ENCODE peak calls at places on chromosomes 2 and 18, in eight cellular contexts. A is upper lobe of right lung, U is cardiac muscle cell, I is MM.1S, Z is thoracic aorta, J is right lobe of liver, F is A549, V is breast epithelium. T is an unnamed sample.

GRCh38 chr2:111686994-111687393 is 197.0 kb downstream of the ANAPC1 start:
- DNase-seq in A (no peak), U (no peak), I (no peak), Z (no peak), J (peak), F (no peak), V (no peak), T (no peak)

GRCh38 chr2:235225261-235225660 is 268.6 kb upstream of the AGAP1 start:
- DNase-seq in A (no peak), U (no peak), I (no peak), Z (no peak), J (no peak), F (no peak), V (no peak), T (no peak)

GRCh38 chr2:147829106-147829505 is 15.7 kb upstream of the ACVR2A start:
- DNase-seq in A (no peak), U (peak), I (no peak), Z (no peak), J (no peak), F (no peak), V (no peak), T (peak)

GRCh38 chr2:228838819-228839218 is 432.3 kb downstream of the PID1 start:
- DNase-seq in A (no peak), U (no peak), I (no peak), Z (no peak), J (peak), F (no peak), V (no peak), T (no peak)

GRCh38 chr2:231854616-231855125 is 68.4 kb downstream of the COPS7B start:
- DNase-seq in A (no peak), U (no peak), I (no peak), Z (no peak), J (no peak), F (no peak), V (no peak), T (no peak)

GRCh38 chr2:196233033-196233807 is 61.8 kb upstream of the STK17B start:
- DNase-seq in A (no peak), U (peak), I (peak), Z (no peak), J (no peak), F (peak), V (no peak), T (peak)

GRCh38 chr18:58578321-58578720 is 50.6 kb downstream of the ALPK2 start:
- DNase-seq in A (no peak), U (peak), I (no peak), Z (no peak), J (no peak), F (no peak), V (no peak), T (no peak)

GRCh38 chr2:10078704-10079191 is 1.5 kb downstream of the CYS1 start:
- DNase-seq in A (no peak), U (peak), I (no peak), Z (no peak), J (no peak), F (no peak), V (no peak), T (no peak)

GRCh38 chr2:98487806-98488189 is 43.1 kb downstream of the INPP4A start:
- DNase-seq in A (no peak), U (peak), I (peak), Z (no peak), J (no peak), F (peak), V (no peak), T (no peak)

GRCh38 chr18:59311631-59312030 is 6.8 kb downstream of the CPLX4 start:
- DNase-seq in A (no peak), U (no peak), I (no peak), Z (no peak), J (no peak), F (no peak), V (no peak), T (no peak)

GRCh38 chr2:237194906-237195305 is 109.2 kb downstream of the COPS8 start:
- DNase-seq in A (no peak), U (no peak), I (no peak), Z (no peak), J (no peak), F (no peak), V (no peak), T (no peak)

GRCh38 chr2:191869178-191869577 is 22.3 kb upstream of the CAVIN2 start:
- DNase-seq in A (no peak), U (peak), I (no peak), Z (no peak), J (no peak), F (no peak), V (no peak), T (no peak)

GRCh38 chr18:76460482-76460881 is 34.6 kb downstream of the ZNF516 start:
- DNase-seq in A (no peak), U (peak), I (no peak), Z (no peak), J (no peak), F (no peak), V (no peak), T (no peak)

GRCh38 chr2:80026040-80026729 is 278.4 kb downstream of the LRRTM1 start:
- DNase-seq in A (no peak), U (no peak), I (no peak), Z (no peak), J (no peak), F (no peak), V (no peak), T (no peak)

GRCh38 chr2:46183426-46183825 is 113.8 kb upstream of the EPAS1 start:
- DNase-seq in A (no peak), U (no peak), I (no peak), Z (no peak), J (peak), F (no peak), V (no peak), T (no peak)

GRCh38 chr2:65232636-65233035 is 5.0 kb downstream of the ACTR2 start:
- DNase-seq in A (no peak), U (peak), I (no peak), Z (no peak), J (no peak), F (no peak), V (no peak), T (no peak)
- H3K4me3 ChIP-seq in A (no peak), U (no peak), I (no peak), Z (peak), J (no peak), F (no peak), V (no peak), T (no peak)

GRCh38 chr2:113216321-113216720 is 42.5 kb downstream of the PSD4 start:
- DNase-seq in A (no peak), U (no peak), I (no peak), Z (no peak), J (no peak), F (no peak), V (no peak), T (no peak)

GRCh38 chr2:113216891-113217454 is 43.2 kb downstream of the PSD4 start:
- DNase-seq in A (no peak), U (no peak), I (no peak), Z (no peak), J (no peak), F (no peak), V (no peak), T (no peak)

GRCh38 chr2:113219092-113219441 is 45.3 kb downstream of the PSD4 start:
- DNase-seq in A (no peak), U (no peak), I (no peak), Z (no peak), J (no peak), F (no peak), V (no peak), T (no peak)

GRCh38 chr2:113218283-113219091 is 44.7 kb downstream of the PSD4 start:
- DNase-seq in A (peak), U (no peak), I (no peak), Z (no peak), J (peak), F (peak), V (no peak), T (no peak)

DNA sequence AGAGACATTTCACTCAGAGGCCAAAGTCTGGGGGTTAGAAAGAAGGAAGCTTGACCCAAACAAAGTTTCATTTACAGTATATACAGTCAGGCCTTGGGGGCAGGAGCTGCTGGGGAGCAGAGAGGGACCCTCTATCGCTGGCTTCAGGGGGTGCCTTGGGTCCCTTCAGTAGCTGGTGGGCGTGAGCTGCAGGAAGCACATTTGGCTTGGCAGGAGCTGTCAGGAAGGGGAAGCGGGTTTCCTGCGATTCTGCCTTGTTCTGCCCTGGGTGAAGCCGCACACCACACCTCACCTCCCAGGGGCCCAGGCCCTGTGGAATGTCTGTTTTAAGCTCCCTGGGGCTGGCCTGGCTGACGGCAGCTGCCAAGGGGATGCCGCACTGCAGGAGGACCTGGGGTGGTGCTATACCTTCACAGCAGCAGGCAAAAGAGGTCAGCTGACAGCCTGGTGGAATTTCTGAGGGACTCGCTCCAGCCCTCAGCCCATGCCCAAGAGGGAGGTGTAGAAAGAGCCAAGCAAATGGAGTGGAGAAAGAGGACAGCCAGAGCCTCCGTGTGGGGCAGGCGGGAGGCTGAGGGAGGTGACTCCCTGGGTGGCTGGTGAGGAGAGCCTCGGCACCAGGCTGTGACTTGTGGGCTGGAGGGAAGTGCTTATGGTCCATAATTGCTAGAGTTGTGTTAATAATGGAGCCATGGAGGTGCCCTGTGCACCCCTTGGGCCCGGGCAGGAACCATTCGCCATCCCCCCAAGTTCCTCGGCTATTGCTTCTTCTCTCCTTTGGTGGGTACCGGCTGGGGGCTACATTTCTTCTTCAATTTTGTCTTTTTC is 43.9 kb downstream of the PSD4 start:
- DNase-seq in A (no peak), U (no peak), I (no peak), Z (no peak), J (no peak), F (no peak), V (no peak), T (no peak)
- H3K27ac ChIP-seq in A (peak), U (no peak), I (no peak), Z (no peak), J (peak), F (peak), V (peak), T (peak)

GRCh38 chr2:182422864-182423263 is 4.0 kb downstream of the PDE1A start:
- DNase-seq in A (no peak), U (no peak), I (no peak), Z (no peak), J (no peak), F (no peak), V (no peak), T (no peak)

GRCh38 chr2:182432051-182432450 is 5.2 kb upstream of the PDE1A start:
- DNase-seq in A (no peak), U (no peak), I (no peak), Z (no peak), J (no peak), F (no peak), V (no peak), T (no peak)

GRCh38 chr2:182426915-182427233 is at the start of gene PDE1A:
- DNase-seq in A (no peak), U (peak), I (no peak), Z (no peak), J (no peak), F (no peak), V (no peak), T (no peak)

DNA sequence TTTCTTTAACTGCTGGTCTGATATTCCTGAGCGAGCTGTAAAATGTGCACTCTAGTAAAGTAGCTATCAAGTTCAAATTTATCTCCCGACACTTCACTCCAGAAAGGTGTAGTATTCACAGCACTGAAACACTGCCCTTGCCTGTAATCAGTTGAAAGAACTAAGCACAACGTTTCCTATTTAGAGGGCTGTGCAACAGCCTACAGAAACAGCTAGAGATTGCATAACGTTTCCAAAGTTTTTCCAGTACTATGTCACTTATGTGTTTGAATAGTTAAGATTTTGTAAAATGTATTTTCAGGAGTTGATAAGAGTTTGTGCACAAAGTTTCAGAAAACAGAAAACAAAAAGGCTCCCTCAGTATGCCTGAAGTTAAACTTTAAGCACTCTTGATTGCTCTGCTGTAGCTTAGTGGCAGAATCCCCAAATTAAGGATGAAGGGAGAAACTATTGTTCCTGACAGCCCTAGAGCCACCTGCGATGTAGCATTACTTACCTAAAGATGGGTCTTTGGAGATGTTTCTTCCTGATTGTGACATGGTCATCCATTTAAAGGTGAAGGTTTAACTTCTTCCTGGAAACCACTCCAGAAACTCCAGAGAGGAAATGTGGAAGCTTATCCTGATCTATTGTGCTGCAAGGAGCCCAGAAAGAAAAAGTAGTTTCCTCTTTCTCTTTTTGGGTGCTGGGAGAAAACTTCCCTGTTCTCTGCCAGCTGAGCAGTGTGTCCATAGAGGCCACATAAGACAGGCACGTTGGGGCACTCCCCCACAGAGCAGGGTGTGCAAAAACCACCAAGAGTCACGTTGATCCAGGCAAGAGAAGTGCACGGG is 538 bp downstream of the PDE1A start:
- DNase-seq in A (no peak), U (peak), I (no peak), Z (no peak), J (no peak), F (no peak), V (no peak), T (no peak)
- H3K4me3 ChIP-seq in A (peak), U (no peak), I (no peak), Z (peak), J (no peak), F (no peak), V (peak), T (peak)

DNA sequence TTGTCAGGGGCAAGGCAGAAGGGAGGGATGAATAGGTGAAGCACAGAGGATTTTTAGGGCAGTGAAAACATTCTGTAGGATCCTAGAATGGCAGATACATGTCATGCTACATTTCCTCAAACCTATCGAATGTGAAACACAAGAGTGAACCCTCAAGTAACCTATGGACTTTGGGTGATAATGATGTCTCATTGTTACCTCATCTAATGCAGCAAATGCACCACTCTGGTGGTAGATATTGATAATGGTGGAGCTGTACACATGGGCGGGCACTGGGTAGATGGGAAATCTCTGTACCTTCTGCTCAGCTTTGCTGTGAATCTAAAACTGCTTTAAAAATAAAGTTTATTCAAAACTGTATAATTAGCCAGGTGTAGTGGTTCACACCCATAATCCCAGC is 95.2 kb upstream of the NCK2 start:
- DNase-seq in A (no peak), U (no peak), I (no peak), Z (no peak), J (no peak), F (no peak), V (no peak), T (no peak)
- H3K27ac ChIP-seq in A (no peak), U (no peak), I (no peak), Z (no peak), J (no peak), F (no peak), V (no peak), T (no peak)

T was measured in SK-N-MC.